ENCODE peak calls at places on chromosome 14, in four cellular contexts. M is lower leg skin; Q is mesothelial cell of epicardium; V is CD8-positive, alpha-beta T cell. D is an unnamed sample.

GRCh38 chr14:53927171-53927570 is 29.5 kb downstream of the BMP4 start:
- DNase-seq in M (no peak), Q (no peak), V (no peak), D (no peak)

GRCh38 chr14:22456421-22456820 is 132.6 kb downstream of the DAD1 start:
- DNase-seq in M (no peak), Q (no peak), V (no peak), D (no peak)

GRCh38 chr14:88005050-88005481 is at the start of gene GPR65:
- DNase-seq in M (no peak), Q (no peak), V (peak), D (no peak)

GRCh38 chr14:40213701-40214100 is 781.5 kb upstream of the FBXO33 start:
- DNase-seq in M (no peak), Q (no peak), V (no peak), D (no peak)

GRCh38 chr14:88492272-88493089 is 62.3 kb downstream of the PTPN21 start:
- DNase-seq in M (peak), Q (peak), V (peak), D (peak)

GRCh38 chr14:54177861-54178591 is 218.8 kb upstream of the CDKN3 start:
- DNase-seq in M (no peak), Q (no peak), V (no peak), D (no peak)

GRCh38 chr14:65071544-65071943 is 30.8 kb downstream of the MAX start:
- DNase-seq in M (no peak), Q (no peak), V (no peak), D (no peak)

GRCh38 chr14:96126783-96127271 is 77.8 kb upstream of the BDKRB2 start:
- DNase-seq in M (no peak), Q (peak), V (no peak), D (no peak)

GRCh38 chr14:64787619-64788018 is 83.4 kb downstream of the PLEKHG3 start:
- DNase-seq in M (no peak), Q (no peak), V (no peak), D (no peak)

GRCh38 chr14:77299776-77300175 is 20.9 kb downstream of the POMT2 start:
- DNase-seq in M (no peak), Q (no peak), V (no peak), D (no peak)

GRCh38 chr14:77303417-77304156 is 17.1 kb downstream of the POMT2 start:
- DNase-seq in M (peak), Q (no peak), V (peak), D (no peak)

GRCh38 chr14:77302926-77303325 is 17.8 kb downstream of the POMT2 start:
- DNase-seq in M (no peak), Q (no peak), V (peak), D (no peak)

GRCh38 chr14:77296906-77297305 is 23.8 kb downstream of the POMT2 start:
- DNase-seq in M (no peak), Q (no peak), V (no peak), D (no peak)

DNA sequence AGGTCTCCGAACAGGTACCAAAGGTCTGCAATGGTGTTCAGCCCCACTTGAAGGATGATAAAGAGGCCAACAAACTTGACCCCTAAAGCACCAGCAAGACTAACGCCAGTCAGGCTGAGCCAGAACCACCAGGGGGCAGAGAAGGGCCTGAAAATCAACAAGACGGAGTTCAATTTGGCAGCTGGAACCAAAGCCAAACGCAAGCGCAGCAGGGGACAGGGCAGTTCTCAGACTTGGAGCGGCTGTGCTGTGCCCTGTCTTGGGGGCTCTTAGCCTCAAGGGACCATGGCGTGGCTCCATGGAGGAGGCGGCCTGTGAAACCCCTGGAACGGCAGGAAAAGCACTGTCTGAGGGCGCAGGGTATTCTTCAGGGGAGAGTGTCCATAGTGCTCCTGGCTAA is 19.6 kb downstream of the POMT2 start:
- DNase-seq in M (peak), Q (peak), V (peak), D (peak)
- TF ChIP-seq CTCF in M (no peak), Q (peak), V (peak), D (peak)

GRCh38 chr14:62168564-62169155 is 406.4 kb downstream of the SNAPC1 start:
- DNase-seq in M (no peak), Q (no peak), V (no peak), D (no peak)

GRCh38 chr14:62159314-62159713 is 397.1 kb downstream of the SNAPC1 start:
- DNase-seq in M (no peak), Q (no peak), V (no peak), D (no peak)

GRCh38 chr14:62158779-62159178 is 396.6 kb downstream of the SNAPC1 start:
- DNase-seq in M (no peak), Q (no peak), V (no peak), D (no peak)

GRCh38 chr14:62162998-62163589 is 400.9 kb downstream of the SNAPC1 start:
- DNase-seq in M (no peak), Q (peak), V (no peak), D (peak)
- TF ChIP-seq CTCF in M (no peak), Q (peak), V (peak), D (peak)

DNA sequence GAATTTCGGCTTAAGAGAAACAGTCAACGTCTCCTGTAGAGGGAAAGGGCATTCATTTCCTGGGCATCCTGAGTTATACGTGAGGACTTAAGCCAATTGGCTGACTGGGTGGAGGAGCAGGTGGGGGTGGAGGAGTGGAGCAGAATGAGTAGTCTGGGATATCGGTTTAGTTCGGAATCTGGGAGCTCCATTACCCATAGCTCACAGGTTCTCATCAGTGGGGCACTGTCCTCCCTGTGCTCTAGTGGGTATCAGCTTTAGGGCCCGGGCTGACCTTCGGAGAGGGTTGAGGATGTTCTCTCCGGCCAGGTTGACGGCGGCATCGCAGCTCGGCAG is 704 bp downstream of the SDR39U1 start:
- DNase-seq in M (no peak), Q (no peak), V (no peak), D (no peak)
- TF ChIP-seq CTCF in M (no peak), Q (no peak), V (no peak), D (no peak)

GRCh38 chr14:37253905-37254304 is 56.2 kb downstream of the MIPOL1 start:
- DNase-seq in M (no peak), Q (no peak), V (no peak), D (no peak)

GRCh38 chr14:37254411-37254947 is 56.7 kb downstream of the MIPOL1 start:
- DNase-seq in M (no peak), Q (no peak), V (no peak), D (no peak)

GRCh38 chr14:37252434-37252833 is 54.7 kb downstream of the MIPOL1 start:
- DNase-seq in M (no peak), Q (no peak), V (no peak), D (no peak)

GRCh38 chr14:37247777-37248461 is 50.2 kb downstream of the MIPOL1 start:
- DNase-seq in M (no peak), Q (no peak), V (no peak), D (no peak)

DNA sequence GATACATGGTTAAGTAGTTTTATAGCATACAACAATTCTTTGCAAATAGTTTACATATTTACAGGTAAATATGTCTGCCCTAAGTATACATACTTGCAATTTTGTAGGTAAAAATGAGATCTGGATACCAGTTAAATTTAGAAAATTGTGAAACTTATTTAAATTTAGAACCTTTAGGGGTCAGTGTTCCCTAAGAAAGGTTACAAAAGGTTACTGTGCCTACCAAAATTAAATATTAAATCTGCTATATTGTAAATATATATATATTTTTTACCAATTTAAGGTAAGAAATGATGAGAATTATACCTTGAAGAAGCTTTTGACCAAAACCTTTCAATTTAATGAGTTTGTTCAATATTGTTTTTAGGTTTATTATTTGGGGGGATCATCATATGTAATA is 54.0 kb downstream of the MIPOL1 start:
- DNase-seq in M (no peak), Q (no peak), V (no peak), D (no peak)
- TF ChIP-seq CTCF in M (no peak), Q (no peak), V (no peak), D (peak)

DNA sequence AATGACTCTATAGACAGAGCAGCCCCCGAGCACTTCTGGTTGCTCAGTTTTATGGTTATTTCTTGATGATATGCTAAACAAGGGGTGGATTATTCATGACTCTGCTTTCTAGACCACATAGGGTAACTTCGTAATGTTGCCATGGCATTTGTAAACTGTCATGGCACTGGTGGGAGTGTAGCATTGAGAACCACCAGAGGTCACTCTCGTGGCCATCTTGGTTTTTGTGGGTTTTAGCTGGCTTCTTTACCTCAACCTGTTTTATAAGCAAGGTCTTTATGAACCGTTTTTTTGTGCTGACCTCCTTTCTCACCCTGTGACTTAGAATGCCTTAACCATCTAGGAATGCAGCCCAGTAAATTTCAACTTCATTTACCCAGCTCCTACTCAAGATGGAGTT is 1036.2 kb upstream of the FLRT2 start:
- DNase-seq in M (no peak), Q (no peak), V (no peak), D (no peak)
- TF ChIP-seq CTCF in M (no peak), Q (no peak), V (no peak), D (no peak)

GRCh38 chr14:77126074-77126325 is 15.6 kb downstream of the ZDHHC22 start:
- DNase-seq in M (no peak), Q (no peak), V (no peak), D (no peak)

GRCh38 chr14:77126461-77126990 is 15.1 kb downstream of the ZDHHC22 start:
- DNase-seq in M (no peak), Q (no peak), V (no peak), D (no peak)

GRCh38 chr14:77123381-77124344 is 17.9 kb downstream of the ZDHHC22 start:
- DNase-seq in M (peak), Q (no peak), V (no peak), D (no peak)

GRCh38 chr14:77124345-77125274 is 17.0 kb downstream of the ZDHHC22 start:
- DNase-seq in M (no peak), Q (peak), V (peak), D (peak)

GRCh38 chr14:77125275-77126073 is 16.1 kb downstream of the ZDHHC22 start:
- DNase-seq in M (no peak), Q (no peak), V (no peak), D (no peak)
- TF ChIP-seq CTCF in M (no peak), Q (no peak), V (peak), D (peak)

DNA sequence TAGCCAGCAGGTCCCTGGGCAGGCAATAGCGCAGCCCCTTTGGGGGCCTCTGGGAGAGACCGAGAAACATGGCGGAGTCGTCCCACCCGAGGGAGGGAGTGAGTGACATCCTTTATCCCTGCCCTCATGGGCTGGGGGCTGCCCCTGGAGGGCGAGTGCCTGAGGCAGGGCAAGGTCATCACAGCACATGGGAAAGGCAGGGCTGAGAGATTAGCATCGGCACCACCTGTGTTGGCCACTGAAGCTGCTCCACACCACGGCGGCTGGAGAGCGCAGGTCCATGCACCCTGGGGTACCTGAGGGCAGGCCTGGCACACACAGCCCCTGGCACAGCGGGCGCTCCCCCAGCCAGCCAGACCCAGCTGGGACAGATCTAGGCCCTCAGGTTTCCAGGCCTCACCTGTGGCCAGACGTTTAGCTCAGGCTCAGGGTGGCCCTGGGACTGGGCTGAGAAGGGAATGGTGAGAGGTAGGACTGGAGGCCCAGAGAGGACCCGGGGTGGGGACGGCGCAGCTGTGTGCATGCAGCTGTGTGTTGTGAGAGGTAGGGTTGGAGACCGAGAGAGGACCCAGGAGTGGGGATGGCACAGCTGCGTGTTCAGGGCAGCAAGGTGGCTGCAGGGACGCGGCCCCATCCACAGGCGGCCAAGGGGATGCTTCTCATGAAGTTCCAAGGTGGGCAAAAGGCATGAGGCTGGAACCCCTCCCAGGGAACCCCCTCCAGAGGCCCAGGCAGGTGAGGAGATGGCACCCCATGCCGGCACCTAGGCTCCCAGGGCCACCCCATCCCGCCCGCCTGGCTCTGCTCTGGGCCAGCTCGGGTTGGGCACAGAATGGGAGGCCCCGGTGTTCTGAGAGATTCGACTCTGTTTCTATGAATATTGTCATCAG is 74.1 kb downstream of the KIF26A start:
- DNase-seq in M (no peak), Q (no peak), V (no peak), D (no peak)
- TF ChIP-seq CTCF in M (no peak), Q (no peak), V (no peak), D (no peak)

GRCh38 chr14:67464377-67464776 is 24.1 kb downstream of the TMEM229B start:
- DNase-seq in M (no peak), Q (no peak), V (peak), D (no peak)
- TF ChIP-seq CTCF in M (no peak), Q (no peak), V (no peak), D (no peak)

DNA sequence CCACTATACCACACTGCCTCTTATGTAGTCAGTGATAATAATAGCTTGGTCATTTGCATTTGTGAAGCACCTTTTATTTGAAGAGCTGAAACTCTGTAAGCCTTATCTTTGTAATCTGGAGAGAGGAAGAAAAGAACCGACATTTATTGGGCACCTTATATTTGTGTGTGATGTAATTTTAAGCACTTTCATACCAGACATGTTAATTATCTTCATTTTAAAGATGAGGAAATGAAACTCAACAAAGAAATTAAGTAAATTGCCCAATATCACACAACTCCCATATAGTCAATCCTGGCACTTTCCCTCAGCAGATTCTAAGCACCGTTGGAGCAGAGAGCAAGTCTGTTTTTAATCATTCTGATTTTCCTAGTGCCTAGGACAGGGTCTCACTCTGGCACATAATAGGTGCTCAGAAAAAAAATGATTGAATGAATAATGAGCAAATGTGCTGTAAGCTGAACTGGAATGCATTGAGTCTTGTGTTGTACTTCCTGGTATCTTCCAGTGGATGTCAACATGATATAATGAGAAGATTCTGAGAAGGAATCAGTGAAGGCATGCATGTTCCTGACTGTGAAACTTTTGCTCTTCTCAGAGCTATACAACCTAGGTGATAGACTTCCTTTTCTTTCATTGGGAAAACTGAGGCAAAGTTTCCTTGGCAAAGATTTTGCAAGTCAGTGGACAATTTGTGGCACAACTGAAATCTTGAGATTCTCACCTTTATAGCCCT is 418.9 kb downstream of the ZFP36L1 start:
- DNase-seq in M (no peak), Q (no peak), V (no peak), D (no peak)
- TF ChIP-seq CTCF in M (no peak), Q (no peak), V (no peak), D (no peak)

GRCh38 chr14:67886221-67886620 is 66.6 kb downstream of the RAD51B start:
- DNase-seq in M (no peak), Q (no peak), V (no peak), D (no peak)

GRCh38 chr14:67882973-67883372 is 63.4 kb downstream of the RAD51B start:
- DNase-seq in M (no peak), Q (no peak), V (no peak), D (no peak)

GRCh38 chr14:67881225-67881624 is 61.6 kb downstream of the RAD51B start:
- DNase-seq in M (no peak), Q (no peak), V (peak), D (no peak)

GRCh38 chr14:67887478-67887877 is 67.9 kb downstream of the RAD51B start:
- DNase-seq in M (no peak), Q (no peak), V (no peak), D (no peak)

GRCh38 chr14:67883717-67884116 is 64.1 kb downstream of the RAD51B start:
- DNase-seq in M (no peak), Q (no peak), V (no peak), D (no peak)
- TF ChIP-seq CTCF in M (no peak), Q (peak), V (no peak), D (peak)

D was measured in progenitor cell of endocrine pancreas.